ENCODE peak calls at places on chromosomes 2 and 18, in seven cellular contexts. H is activated effector memory CD4-positive, alpha-beta T cell treated with anti-CD3 and anti-CD28 coated beads, Interleukin-2, amount 50 U/mL, for 16 hours; Y is stimulated activated naive B cell treated with anti-CD40 and anti-IgM and Interleukin-4, amounts not matched to agents 10 μg/mL and 1 μg/mL and 100 μg/mL, for 72 hours; X is kidney epithelial cell; W is dermis blood vessel endothelial cell; C is M059J; M is D341Med. L is an unnamed sample.

GRCh38 chr2:187547353-187547979 is 6.8 kb downstream of the TFPI start:
- DNase-seq in H (no peak), W (peak), C (peak), Y (no peak), X (peak), M (no peak), L (no peak)

GRCh38 chr2:168773719-168774521 is 28.5 kb upstream of the NOSTRIN start:
- DNase-seq in H (peak), M (peak), Y (no peak), W (peak), X (no peak), C (peak), L (peak)

GRCh38 chr18:41121116-41121826 is 833.8 kb upstream of the PIK3C3 start:
- DNase-seq in X (no peak), W (no peak), H (no peak), C (peak), Y (no peak), M (no peak), L (no peak)

GRCh38 chr2:196962325-196962724 is 35.8 kb upstream of the PGAP1 start:
- DNase-seq in X (no peak), M (no peak), Y (no peak), W (no peak), H (no peak), C (no peak), L (no peak)

GRCh38 chr2:64533882-64534281 is 9.8 kb downstream of the AFTPH start:
- DNase-seq in Y (no peak), X (no peak), M (no peak), W (no peak), H (no peak), C (no peak), L (no peak)

GRCh38 chr2:21021430-21021829 is 22.4 kb downstream of the APOB start:
- DNase-seq in M (no peak), C (no peak), W (no peak), X (no peak), H (no peak), Y (no peak), L (no peak)

GRCh38 chr2:186485576-186485870 is 537 bp upstream of the ZC3H15 start:
- DNase-seq in C (no peak), Y (no peak), H (no peak), X (no peak), W (no peak), M (no peak), L (no peak)

GRCh38 chr2:215002500-215002899 is 135.9 kb downstream of the ABCA12 start:
- DNase-seq in W (peak), X (peak), Y (no peak), H (no peak), C (peak), M (peak), L (peak)

GRCh38 chr2:239294571-239295054 is 106.2 kb downstream of the HDAC4 start:
- DNase-seq in W (no peak), Y (no peak), C (no peak), H (peak), X (no peak), M (no peak), L (no peak)

GRCh38 chr2:235406420-235406819 is 87.4 kb upstream of the AGAP1 start:
- DNase-seq in H (no peak), C (peak), W (peak), M (no peak), Y (no peak), X (no peak), L (no peak)

GRCh38 chr2:128594953-128595677 is 276.4 kb upstream of the HS6ST1 start:
- DNase-seq in C (no peak), X (no peak), Y (no peak), H (no peak), W (no peak), M (no peak), L (no peak)

GRCh38 chr2:237743561-237744269 is 54.9 kb upstream of the RBM44 start:
- DNase-seq in W (peak), Y (no peak), C (peak), H (no peak), X (no peak), M (no peak), L (no peak)

GRCh38 chr18:50009772-50010171 is 185.2 kb downstream of the MYO5B start:
- DNase-seq in W (peak), X (no peak), M (peak), Y (peak), H (peak), C (peak), L (peak)

GRCh38 chr2:148534416-148535205 is 109.9 kb upstream of the EPC2 start:
- DNase-seq in W (no peak), H (no peak), Y (no peak), C (no peak), X (no peak), M (peak), L (no peak)

GRCh38 chr2:42796427-42797248 is 4.3 kb upstream of the HAAO start:
- DNase-seq in Y (no peak), H (no peak), X (no peak), W (no peak), M (no peak), C (no peak), L (no peak)

GRCh38 chr2:157971702-157972101 is 95.6 kb upstream of the ACVR1 start:
- DNase-seq in M (no peak), C (peak), Y (no peak), X (no peak), H (no peak), W (no peak), L (no peak)

GRCh38 chr2:219782999-219783398 is 155.6 kb downstream of the SLC4A3 start:
- DNase-seq in Y (no peak), M (no peak), X (no peak), W (no peak), H (no peak), C (no peak), L (no peak)

GRCh38 chr2:131431336-131431735 is 44.6 kb upstream of the TUBA3D start:
- DNase-seq in M (no peak), X (no peak), W (no peak), H (no peak), C (peak), Y (no peak), L (no peak)

GRCh38 chr18:23237524-23238151 is 102.4 kb downstream of the CABLES1 start:
- DNase-seq in Y (peak), X (no peak), H (peak), W (peak), C (peak), M (no peak), L (peak)

GRCh38 chr18:55320399-55321255 is 267.4 kb downstream of the TCF4 start:
- DNase-seq in H (no peak), M (no peak), Y (no peak), C (peak), W (peak), X (no peak), L (peak)

GRCh38 chr18:10482363-10482984 is 28.0 kb downstream of the APCDD1 start:
- DNase-seq in X (no peak), M (no peak), Y (no peak), H (no peak), W (no peak), C (no peak), L (no peak)

GRCh38 chr18:29418136-29418535 is 1241.2 kb upstream of the CDH2 start:
- DNase-seq in C (peak), X (peak), H (no peak), M (no peak), Y (no peak), W (no peak), L (no peak)

GRCh38 chr2:62524293-62524941 is 18.4 kb upstream of the TMEM17 start:
- DNase-seq in W (no peak), H (no peak), M (no peak), X (no peak), Y (no peak), C (no peak), L (no peak)

GRCh38 chr18:49745051-49746014 is 68.0 kb downstream of the ACAA2 start:
- DNase-seq in X (no peak), Y (no peak), M (no peak), H (no peak), W (no peak), C (no peak), L (no peak)

GRCh38 chr2:237486334-237486818 is 675 bp upstream of the MLPH start:
- DNase-seq in H (no peak), Y (no peak), M (no peak), X (no peak), W (no peak), C (peak), L (no peak)

GRCh38 chr2:657766-658165 is 19.4 kb downstream of the TMEM18 start:
- DNase-seq in M (no peak), C (no peak), H (no peak), W (no peak), Y (no peak), X (no peak), L (no peak)

GRCh38 chr2:15797946-15798281 is 142.4 kb upstream of the MYCN start:
- DNase-seq in X (no peak), C (no peak), W (no peak), Y (no peak), M (no peak), H (peak), L (no peak)

GRCh38 chr2:213219816-213220215 is 64.4 kb upstream of the SPAG16 start:
- DNase-seq in H (no peak), C (no peak), X (no peak), M (no peak), W (no peak), Y (no peak), L (no peak)

GRCh38 chr2:144032566-144032965 is 487.4 kb downstream of the ZEB2 start:
- DNase-seq in X (no peak), M (no peak), H (no peak), Y (no peak), W (no peak), C (no peak), L (no peak)

GRCh38 chr18:79926306-79926705 is 25.1 kb downstream of the SLC66A2 start:
- DNase-seq in W (no peak), Y (no peak), X (no peak), M (peak), H (peak), C (no peak), L (no peak)

GRCh38 chr2:6352247-6352646 is 513.5 kb downstream of the CMPK2 start:
- DNase-seq in H (no peak), W (no peak), M (no peak), Y (no peak), X (no peak), C (no peak), L (no peak)

GRCh38 chr2:120534457-120534856 is 188.5 kb downstream of the INHBB start:
- DNase-seq in X (no peak), H (no peak), C (no peak), Y (no peak), M (no peak), W (no peak), L (no peak)

GRCh38 chr2:237603718-237604362 is 13.3 kb upstream of the RAB17 start:
- DNase-seq in C (peak), Y (peak), W (peak), H (peak), M (no peak), X (no peak), L (peak)

GRCh38 chr2:67899187-67899586 is 163.6 kb downstream of the C1D start:
- DNase-seq in M (no peak), Y (no peak), H (no peak), X (no peak), W (no peak), C (peak), L (no peak)

GRCh38 chr2:2399390-2399789 is 68.3 kb upstream of the MYT1L start:
- DNase-seq in C (no peak), X (no peak), W (no peak), Y (no peak), H (no peak), M (no peak), L (no peak)

GRCh38 chr2:151576080-151576479 is 158.2 kb downstream of the NEB start:
- DNase-seq in X (no peak), H (no peak), M (no peak), W (no peak), Y (no peak), C (no peak), L (no peak)

GRCh38 chr18:36355511-36355910 is 58.0 kb downstream of the FHOD3 start:
- DNase-seq in M (no peak), Y (no peak), C (peak), X (no peak), H (no peak), W (no peak), L (no peak)

GRCh38 chr2:77800410-77800809 is 278.2 kb upstream of the LRRTM4 start:
- DNase-seq in C (no peak), W (no peak), X (no peak), H (no peak), Y (no peak), M (no peak), L (no peak)

GRCh38 chr18:75966431-75966830 is 528.6 kb downstream of the ZNF516 start:
- DNase-seq in H (no peak), Y (no peak), W (no peak), M (no peak), X (no peak), C (no peak), L (no peak)